ENCODE peak calls at places on chromosomes 11 and 22, in nine cellular contexts. C, O, W, T, V, X, D, R and Q are unnamed samples.
A peak's percentile ranks its signal among the peaks of the same experiment; 100 is the strongest.

GRCh38 chr11:123776160-123776559 is 21.8 kb upstream of the OR6X1 start:
- DNase-seq in T (no peak), C (no peak), R (no peak), X (no peak), V (no peak), D (no peak), O (no peak), W (no peak), Q (no peak)

GRCh38 chr22:28429711-28430110 is 249.9 kb downstream of the TTC28 start:
- DNase-seq in R (no peak), X (no peak), C (no peak), D (no peak), T (no peak), V (no peak), O (no peak), W (no peak), Q (no peak)

GRCh38 chr11:12764187-12764914 is 90.1 kb downstream of the TEAD1 start:
- DNase-seq in T (no peak), R (no peak), W (no peak), D (no peak), C (no peak), V (no peak), O (no peak), X (no peak), Q (no peak)

GRCh38 chr11:115941481-115941993 is 437.3 kb upstream of the CADM1 start:
- DNase-seq in C (peak; percentile 57), W (peak; percentile 10), V (no peak), D (no peak), R (no peak), O (no peak), T (no peak), X (peak; percentile 7), Q (no peak)

GRCh38 chr22:23068832-23069385 is 1.4 kb upstream of the GNAZ start:
- DNase-seq in D (no peak), C (no peak), V (no peak), X (no peak), T (no peak), W (no peak), O (no peak), R (no peak), Q (no peak)

GRCh38 chr11:77126861-77127673 is 979 bp upstream of the MYO7A start:
- DNase-seq in W (peak; percentile 41), D (peak; percentile 30), R (peak; percentile 38), X (peak; percentile 50), C (peak; percentile 44), O (peak; percentile 51), V (peak; percentile 36), T (no peak), Q (no peak)

GRCh38 chr22:49951001-49951677 is 9.4 kb upstream of the PIM3 start:
- DNase-seq in C (no peak), T (peak; percentile 78), X (peak; percentile 54), W (no peak), O (no peak), V (no peak), R (no peak), D (no peak), Q (peak; percentile 79)

GRCh38 chr11:110795124-110795624 is 82.9 kb upstream of the ARHGAP20 start:
- DNase-seq in T (no peak), O (no peak), V (no peak), X (no peak), W (no peak), R (no peak), C (no peak), D (no peak), Q (no peak)

GRCh38 chr11:64916040-64916847 is 765 bp downstream of the ATG2A start:
- DNase-seq in V (peak; percentile 76), X (peak; percentile 54), D (peak; percentile 48), W (peak; percentile 58), R (peak; percentile 59), C (no peak), T (peak; percentile 40), O (no peak), Q (peak; percentile 63)

GRCh38 chr11:62856333-62856910 is 17.0 kb upstream of the WDR74 start:
- DNase-seq in W (peak; percentile 40), O (no peak), D (peak; percentile 41), X (no peak), V (no peak), R (no peak), C (no peak), T (no peak), Q (no peak)

GRCh38 chr11:108906329-108906728 is 241.5 kb downstream of the DDX10 start:
- DNase-seq in V (peak; percentile 47), D (no peak), C (no peak), R (no peak), W (no peak), O (no peak), T (no peak), X (peak; percentile 55), Q (no peak)

GRCh38 chr11:130379276-130379675 is 49.1 kb downstream of the ADAMTS8 start:
- DNase-seq in D (no peak), W (no peak), X (no peak), C (no peak), R (no peak), T (no peak), O (no peak), V (no peak), Q (no peak)

GRCh38 chr11:43556269-43556668 is 124.3 kb upstream of the HSD17B12 start:
- DNase-seq in O (no peak), D (no peak), C (no peak), X (no peak), R (no peak), T (no peak), W (no peak), V (no peak), Q (no peak)

GRCh38 chr11:122007611-122008071 is 108.4 kb downstream of the BLID start:
- DNase-seq in W (no peak), D (no peak), C (peak; percentile 40), O (no peak), X (no peak), V (no peak), T (no peak), R (no peak), Q (no peak)

GRCh38 chr22:20453222-20453621 is 15.6 kb upstream of the SCARF2 start:
- DNase-seq in T (no peak), W (no peak), D (no peak), O (no peak), X (no peak), V (no peak), C (no peak), R (no peak), Q (no peak)

GRCh38 chr11:17138562-17138961 is 61.1 kb upstream of the RPS13 start:
- DNase-seq in T (no peak), D (no peak), X (no peak), C (no peak), W (no peak), V (no peak), R (no peak), O (no peak), Q (no peak)

GRCh38 chr22:46619830-46620501 is at the start of gene GRAMD4:
- DNase-seq in V (no peak), W (no peak), C (peak; percentile 64), D (no peak), X (no peak), T (no peak), R (no peak), O (peak; percentile 20), Q (no peak)

GRCh38 chr11:72719551-72719950 is 32.7 kb downstream of the ARAP1 start:
- DNase-seq in C (no peak), V (no peak), O (no peak), D (no peak), X (no peak), T (no peak), W (no peak), R (no peak), Q (no peak)

GRCh38 chr22:30117256-30117655 is 37.0 kb downstream of the HORMAD2 start:
- DNase-seq in O (no peak), V (no peak), W (no peak), C (no peak), R (no peak), X (no peak), T (no peak), D (no peak), Q (no peak)

GRCh38 chr11:63444181-63444580 is 46.8 kb downstream of the PLAAT5 start:
- DNase-seq in T (no peak), C (no peak), X (no peak), D (no peak), V (no peak), R (no peak), W (no peak), O (no peak), Q (no peak)

GRCh38 chr11:96906521-96906920 is 516.7 kb downstream of the JRKL start:
- DNase-seq in V (no peak), D (no peak), R (no peak), W (no peak), X (no peak), C (no peak), T (no peak), O (no peak), Q (no peak)

GRCh38 chr11:65663634-65664200 is 1.0 kb upstream of the RELA start:
- DNase-seq in W (no peak), C (peak; percentile 84), D (peak; percentile 31), X (peak; percentile 46), R (peak; percentile 32), O (no peak), T (no peak), V (no peak), Q (no peak)

GRCh38 chr11:125069796-125070195 is 6.7 kb downstream of the SLC37A2 start:
- DNase-seq in O (no peak), W (no peak), V (no peak), C (no peak), X (peak; percentile 40), D (no peak), T (no peak), R (no peak), Q (no peak)

GRCh38 chr11:115695677-115696451 is 191.6 kb upstream of the CADM1 start:
- DNase-seq in T (no peak), R (no peak), O (peak; percentile 64), C (no peak), D (no peak), X (no peak), V (no peak), W (no peak), Q (no peak)

GRCh38 chr22:23067691-23068090 is 2.6 kb upstream of the GNAZ start:
- DNase-seq in O (no peak), W (no peak), X (no peak), C (no peak), D (peak; percentile 33), T (no peak), V (no peak), R (no peak), Q (no peak)

GRCh38 chr11:13031349-13031748 is 22.2 kb downstream of the RASSF10 start:
- DNase-seq in W (no peak), R (no peak), O (no peak), X (no peak), V (no peak), D (no peak), C (no peak), T (no peak), Q (no peak)

GRCh38 chr11:93196816-93197382 is 892 bp downstream of the SLC36A4 start:
- DNase-seq in O (no peak), D (peak; percentile 8), T (no peak), R (no peak), C (no peak), W (no peak), V (no peak), X (peak; percentile 5), Q (no peak)

GRCh38 chr11:35009941-35010337 is 93.5 kb downstream of the PDHX start:
- DNase-seq in V (peak; percentile 79), D (no peak), O (no peak), C (no peak), R (no peak), X (no peak), W (no peak), T (no peak), Q (no peak)

GRCh38 chr11:68334923-68335322 is 22.5 kb downstream of the LRP5 start:
- DNase-seq in V (no peak), D (no peak), X (no peak), T (no peak), O (no peak), C (no peak), R (no peak), W (no peak), Q (no peak)

GRCh38 chr22:32204856-32205722 is at the start of gene RFPL2:
- DNase-seq in D (no peak), X (peak; percentile 74), C (no peak), V (peak; percentile 75), W (no peak), R (peak; percentile 91), T (peak; percentile 87), O (peak; percentile 45), Q (peak; percentile 80)

GRCh38 chr11:62708423-62709261 is 1.2 kb downstream of the GNG3 start:
- DNase-seq in X (no peak), O (peak; percentile 48), D (no peak), R (peak; percentile 13), W (no peak), T (no peak), V (no peak), C (peak; percentile 28), Q (peak; percentile 55)